ENCODE peak calls at places on chromosomes 16 and 17, in six cellular contexts. Q, B, L, D, M and V are unnamed samples.

GRCh38 chr17:41496803-41497484 is 7.2 kb upstream of the KRT36 start:
- DNase-seq in M (peak; percentile 87), Q (peak; percentile 92), L (no peak), B (peak; percentile 79), D (peak; percentile 86), V (peak; percentile 94)

GRCh38 chr17:4537451-4538235 is 17.5 kb downstream of the MYBBP1A start:
- DNase-seq in Q (no peak), B (no peak), D (no peak), L (no peak), M (no peak), V (no peak)

GRCh38 chr17:31593806-31594205 is 202.3 kb downstream of the RAB11FIP4 start:
- DNase-seq in Q (no peak), M (no peak), L (no peak), B (no peak), D (peak; percentile 90), V (peak; percentile 53)

GRCh38 chr17:253091-253846 is 71.8 kb upstream of the DOC2B start:
- DNase-seq in L (no peak), D (no peak), M (no peak), B (no peak), Q (no peak), V (no peak)

GRCh38 chr16:80231888-80232287 is 308.9 kb upstream of the DYNLRB2 start:
- DNase-seq in L (no peak), Q (peak; percentile 66), D (peak; percentile 88), M (no peak), B (no peak), V (peak; percentile 43)

GRCh38 chr17:38349097-38349904 is 2.3 kb upstream of the SOCS7 start:
- DNase-seq in M (peak; percentile 56), D (peak; percentile 80), Q (peak; percentile 91), B (peak; percentile 92), L (no peak), V (peak; percentile 84)

GRCh38 chr16:48053346-48053745 is 102.4 kb downstream of the ABCC12 start:
- DNase-seq in Q (peak; percentile 89), B (peak; percentile 81), M (no peak), L (no peak), D (peak; percentile 40), V (peak; percentile 27)

GRCh38 chr17:2050871-2051387 is 4.0 kb upstream of the HIC1 start:
- DNase-seq in M (no peak), B (peak; percentile 55), Q (peak; percentile 50), L (no peak), D (no peak), V (no peak)

GRCh38 chr16:66580605-66581209 is 1.4 kb downstream of the CMTM2 start:
- DNase-seq in B (no peak), M (no peak), D (peak; percentile 73), Q (peak; percentile 87), L (no peak), V (peak; percentile 85)

GRCh38 chr17:80596760-80597608 is 52.3 kb downstream of the RPTOR start:
- DNase-seq in Q (no peak), L (no peak), B (no peak), M (no peak), D (no peak), V (peak; percentile 59)

GRCh38 chr17:14859521-14859920 is 405.6 kb downstream of the PMP22 start:
- DNase-seq in M (no peak), D (peak; percentile 18), Q (peak; percentile 52), B (no peak), L (no peak), V (no peak)

GRCh38 chr16:456891-457483 is 31.5 kb downstream of the RAB11FIP3 start:
- DNase-seq in Q (peak; percentile 54), L (no peak), D (peak; percentile 24), B (no peak), M (no peak), V (no peak)

GRCh38 chr16:19559242-19559910 is 3.9 kb downstream of the VPS35L start:
- DNase-seq in M (peak; percentile 51), L (no peak), B (peak; percentile 35), Q (peak; percentile 83), D (peak; percentile 69), V (peak; percentile 69)

GRCh38 chr17:45668316-45668715 is 115.8 kb upstream of the CRHR1 start:
- DNase-seq in Q (no peak), B (no peak), M (no peak), D (no peak), L (no peak), V (no peak)

GRCh38 chr17:46178550-46179198 is 14.6 kb downstream of the KANSL1 start:
- DNase-seq in M (no peak), B (no peak), D (no peak), Q (peak; percentile 63), L (no peak), V (peak; percentile 69)

GRCh38 chr17:80805032-80805751 is 186.4 kb upstream of the CHMP6 start:
- DNase-seq in B (no peak), D (no peak), Q (peak; percentile 61), L (no peak), M (no peak), V (no peak)

GRCh38 chr16:46875243-46875642 is 8.9 kb upstream of the GPT2 start:
- DNase-seq in M (no peak), B (no peak), Q (no peak), L (no peak), D (no peak), V (no peak)

GRCh38 chr17:48483471-48484131 is 47.2 kb downstream of the HOXB1 start:
- DNase-seq in Q (peak; percentile 97), D (peak; percentile 99), L (no peak), M (peak; percentile 95), B (no peak), V (peak; percentile 85)

GRCh38 chr16:57023541-57024249 is 34.3 kb downstream of the NLRC5 start:
- DNase-seq in L (no peak), Q (no peak), D (no peak), B (no peak), M (no peak), V (no peak)

GRCh38 chr17:71757156-71757555 is 363.7 kb upstream of the SOX9 start:
- DNase-seq in M (no peak), Q (no peak), B (no peak), L (no peak), D (peak; percentile 43), V (no peak)

DNA sequence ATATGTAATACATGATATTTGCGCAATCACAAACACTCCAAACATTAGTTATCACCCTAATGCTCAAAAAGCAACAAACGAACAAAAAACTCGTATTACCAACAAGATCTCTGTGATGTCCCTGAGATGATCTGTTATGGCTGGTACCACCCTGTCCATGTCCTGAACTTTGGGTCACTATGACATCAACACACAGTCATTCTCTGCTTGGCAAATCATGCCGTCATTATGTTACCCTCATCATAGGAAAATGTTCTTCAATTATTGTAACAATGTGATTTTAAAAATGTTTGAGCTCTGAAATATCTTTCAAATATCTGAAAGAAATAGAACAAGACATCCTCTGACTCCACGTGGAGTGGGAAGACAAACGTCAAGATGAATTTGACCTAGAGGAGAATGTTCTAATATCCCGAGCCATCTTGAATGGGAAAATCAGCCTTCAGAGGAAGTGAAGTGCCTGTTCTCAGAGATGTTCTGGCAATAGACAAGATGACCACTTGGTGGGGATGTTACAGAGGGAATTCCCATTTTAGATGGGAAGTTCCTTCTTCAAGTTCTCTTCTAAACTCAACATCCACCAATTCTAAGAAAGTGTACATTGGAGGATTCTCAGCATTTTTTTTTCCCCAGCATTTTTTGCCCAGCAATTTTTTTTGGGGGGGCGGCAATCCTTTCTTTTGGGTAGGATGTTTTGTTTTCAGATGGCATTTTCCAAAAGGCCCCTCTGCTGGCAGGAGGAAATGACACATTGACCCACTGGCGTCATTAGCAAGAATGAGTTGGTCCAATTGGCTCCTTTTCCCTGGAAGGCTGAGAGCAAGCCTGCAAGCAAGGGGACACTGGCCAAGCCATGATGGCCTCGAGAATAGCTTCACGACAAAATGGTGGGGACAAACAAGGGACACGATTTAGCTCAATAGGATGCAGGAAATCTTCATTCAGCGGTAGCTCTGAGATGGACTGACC is 3.7 kb upstream of the HSD17B2 start:
- DNase-seq in B (peak; percentile 70), Q (peak; percentile 86), M (peak; percentile 62), L (no peak), D (peak; percentile 83), V (peak; percentile 81)
- TF ChIP-seq CTCF in B (peak; percentile 80), Q (peak; percentile 75), M (peak; percentile 75), L (no peak), D (peak; percentile 89), V (peak; percentile 61)

DNA sequence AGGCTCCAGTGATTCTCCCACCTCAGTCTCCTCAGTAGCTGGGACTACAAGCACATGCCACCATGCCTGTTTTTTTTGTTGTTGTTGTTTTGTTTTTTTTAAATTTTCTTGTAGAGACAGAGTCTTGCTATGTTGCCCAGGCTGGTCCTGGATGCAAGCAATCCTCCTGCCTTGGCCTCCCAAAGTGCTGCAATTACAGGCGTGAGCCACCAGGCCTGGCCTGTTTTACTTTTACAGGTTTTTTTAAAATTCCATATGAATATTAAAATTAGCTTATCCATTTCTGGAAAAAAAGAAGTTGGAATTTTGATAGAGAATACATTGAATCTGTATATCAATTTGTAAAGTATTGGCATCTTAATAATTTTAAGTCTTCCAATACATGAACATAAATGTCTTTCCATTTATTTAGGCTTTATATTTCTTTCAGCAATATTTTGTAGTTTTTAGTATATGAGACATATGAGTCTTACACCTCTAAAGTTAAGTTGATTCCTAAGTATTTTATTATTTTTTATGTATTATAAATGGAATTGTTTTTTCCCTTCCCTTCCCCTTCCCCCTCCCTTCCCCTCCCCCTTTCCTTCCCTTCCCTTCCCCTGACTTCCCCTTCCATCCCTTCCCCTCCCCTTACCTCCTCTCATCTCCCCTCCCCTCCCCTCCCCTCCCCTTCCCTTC is 323.5 kb upstream of the SALL1 start:
- DNase-seq in L (no peak), D (no peak), B (no peak), M (no peak), Q (no peak), V (no peak)
- TF ChIP-seq CTCF in L (no peak), D (no peak), B (no peak), M (no peak), Q (peak; percentile 2), V (no peak)

DNA sequence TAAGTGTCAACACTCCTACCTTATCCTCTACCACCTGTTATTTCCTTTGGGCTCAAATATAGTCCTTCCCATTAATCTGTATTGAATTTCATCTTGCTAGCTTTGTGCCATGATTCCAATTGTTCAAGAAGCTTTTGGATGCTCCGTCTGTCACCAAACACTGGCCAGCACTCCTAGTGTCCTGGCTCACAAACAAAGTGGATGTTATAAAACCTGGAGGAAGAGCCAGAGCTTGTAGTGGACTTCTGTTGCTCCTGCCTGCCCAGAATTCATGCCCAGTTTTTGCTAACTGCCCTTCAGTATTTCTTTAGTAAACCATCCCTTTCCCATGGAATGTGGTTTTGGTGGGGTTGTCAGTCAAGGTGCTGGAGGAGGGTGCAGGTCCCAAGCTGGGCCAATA is 77.2 kb upstream of the HS3ST2 start:
- DNase-seq in L (no peak), M (no peak), B (no peak), Q (no peak), D (no peak), V (no peak)
- TF ChIP-seq CTCF in L (no peak), M (no peak), B (no peak), Q (no peak), D (no peak), V (no peak)

DNA sequence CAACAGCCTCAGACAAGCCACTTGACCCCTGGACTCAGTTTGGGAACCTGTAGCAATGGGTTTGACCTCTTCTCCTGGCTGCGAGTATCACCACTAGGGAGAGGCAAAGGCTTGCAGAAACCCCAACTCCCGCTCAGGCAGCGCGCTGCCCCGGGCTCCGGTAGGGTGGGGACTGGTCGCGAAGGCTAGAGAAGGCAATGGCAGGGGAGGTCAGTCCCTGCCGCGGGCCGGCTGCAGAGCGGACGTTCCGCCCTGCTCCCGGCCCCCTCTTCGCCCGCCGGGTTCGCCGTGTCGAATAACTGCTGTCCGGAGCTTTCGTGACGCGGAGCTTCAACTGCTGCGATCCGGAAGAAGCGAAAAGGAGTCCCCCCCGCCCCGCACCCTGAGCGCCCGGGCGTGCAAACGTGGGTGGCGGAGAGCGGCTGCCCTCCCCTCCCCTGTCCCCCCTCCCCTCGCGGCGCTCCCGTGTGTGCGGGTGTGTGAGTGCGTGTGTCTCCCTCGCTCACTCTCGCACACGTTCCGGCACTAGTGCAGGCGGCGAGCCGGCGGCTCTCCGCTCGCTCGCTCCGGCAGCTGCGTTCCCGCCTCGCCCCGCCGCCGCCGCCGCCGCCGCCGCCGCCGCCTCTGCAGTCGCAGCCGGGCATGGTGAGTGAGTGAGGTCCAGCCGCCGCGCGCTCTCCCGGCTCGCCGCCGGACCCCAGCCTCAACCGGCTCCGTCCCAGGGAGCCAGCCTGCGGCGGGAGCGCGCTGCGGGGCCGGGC is 792 bp upstream of the SHISA6 start:
- DNase-seq in Q (no peak), D (no peak), B (peak; percentile 20), M (no peak), L (no peak), V (no peak)
- TF ChIP-seq CTCF in Q (no peak), D (no peak), B (no peak), M (no peak), L (no peak), V (no peak)